ENCODE peak calls at places on chromosomes 6 and 20, in six cellular contexts. S, Q, N, Y, L and A are unnamed samples.

GRCh38 chr6:158242071-158242606 is 70.1 kb upstream of the TULP4 start:
- DNase-seq in Q (no peak), N (no peak), Y (no peak), S (no peak), L (no peak), A (no peak)

GRCh38 chr20:45365444-45365970 is 2.6 kb downstream of the SYS1 start:
- DNase-seq in Y (no peak), L (no peak), N (no peak), S (no peak), Q (no peak), A (no peak)

GRCh38 chr6:24009319-24009718 is 116.7 kb upstream of the NRSN1 start:
- DNase-seq in L (no peak), N (no peak), Y (no peak), S (peak), Q (no peak), A (peak)

GRCh38 chr6:169800668-169801395 is 49.4 kb downstream of the ERMARD start:
- DNase-seq in N (peak), L (no peak), Y (peak), S (no peak), Q (peak), A (peak)

GRCh38 chr6:144264270-144265060 is 20.7 kb upstream of the UTRN start:
- DNase-seq in S (no peak), N (peak), L (peak), Q (peak), Y (no peak), A (peak)

GRCh38 chr6:170150590-170150945 is 140.3 kb downstream of the DLL1 start:
- DNase-seq in L (no peak), Y (no peak), S (no peak), N (no peak), Q (no peak), A (peak)

GRCh38 chr6:125868252-125868651 is 77.5 kb downstream of the NCOA7 start:
- DNase-seq in Y (no peak), L (no peak), S (no peak), Q (no peak), N (no peak), A (no peak)

GRCh38 chr6:119443993-119444641 is 94.6 kb upstream of the MAN1A1 start:
- DNase-seq in S (no peak), Q (peak), N (peak), Y (no peak), L (no peak), A (no peak)

GRCh38 chr6:11085758-11086435 is 7.7 kb upstream of the SMIM13 start:
- DNase-seq in Y (no peak), L (no peak), S (no peak), N (peak), Q (peak), A (peak)

GRCh38 chr6:144377586-144377985 is 92.5 kb downstream of the UTRN start:
- DNase-seq in L (no peak), N (peak), Y (no peak), Q (peak), S (no peak), A (no peak)

GRCh38 chr20:48829940-48830339 is 2.1 kb upstream of the PREX1 start:
- DNase-seq in N (no peak), L (no peak), S (no peak), Q (no peak), Y (no peak), A (no peak)

GRCh38 chr20:44089987-44090674 is 96.9 kb downstream of the JPH2 start:
- DNase-seq in Y (no peak), S (no peak), L (no peak), N (peak), Q (peak), A (peak)

GRCh38 chr20:4011226-4011975 is 4.0 kb downstream of the RNF24 start:
- DNase-seq in Y (no peak), S (no peak), N (peak), Q (peak), L (no peak), A (no peak)

GRCh38 chr6:18154507-18155272 is at the start of gene TPMT:
- DNase-seq in N (no peak), L (no peak), S (no peak), Q (no peak), Y (peak), A (no peak)

GRCh38 chr6:64217721-64218603 is 582.4 kb downstream of the PHF3 start:
- DNase-seq in S (no peak), Y (no peak), N (peak), L (no peak), Q (peak), A (peak)

GRCh38 chr6:5814116-5814515 is 192.6 kb downstream of the NRN1 start:
- DNase-seq in S (no peak), Q (no peak), L (no peak), Y (no peak), N (no peak), A (no peak)

GRCh38 chr6:109701774-109702173 is 10.7 kb downstream of the FIG4 start:
- DNase-seq in Q (no peak), Y (no peak), S (no peak), N (no peak), L (no peak), A (no peak)

GRCh38 chr6:124963416-124964083 is 1.3 kb downstream of the RNF217 start:
- DNase-seq in Q (peak), Y (no peak), N (peak), S (no peak), L (peak), A (peak)

GRCh38 chr6:24883618-24884017 is 52.1 kb downstream of the RIPOR2 start:
- DNase-seq in N (peak), S (no peak), Y (no peak), L (no peak), Q (peak), A (no peak)

GRCh38 chr6:96142142-96142541 is 126.4 kb downstream of the FUT9 start:
- DNase-seq in N (no peak), L (no peak), S (no peak), Q (no peak), Y (no peak), A (no peak)

GRCh38 chr6:121666809-121667208 is 231.4 kb downstream of the GJA1 start:
- DNase-seq in L (peak), N (peak), S (no peak), Q (peak), Y (no peak), A (peak)

GRCh38 chr6:148964467-148964866 is 217.6 kb downstream of the UST start:
- DNase-seq in Q (no peak), L (no peak), S (no peak), N (no peak), Y (no peak), A (no peak)

GRCh38 chr6:148967546-148967945 is 220.7 kb downstream of the UST start:
- DNase-seq in S (no peak), N (no peak), Q (no peak), Y (no peak), L (no peak), A (no peak)

GRCh38 chr6:148967128-148967527 is 220.3 kb downstream of the UST start:
- DNase-seq in Y (no peak), L (no peak), S (no peak), N (no peak), Q (no peak), A (no peak)

GRCh38 chr6:148963738-148964137 is 216.9 kb downstream of the UST start:
- DNase-seq in N (no peak), L (no peak), Y (no peak), S (no peak), Q (no peak), A (no peak)

DNA sequence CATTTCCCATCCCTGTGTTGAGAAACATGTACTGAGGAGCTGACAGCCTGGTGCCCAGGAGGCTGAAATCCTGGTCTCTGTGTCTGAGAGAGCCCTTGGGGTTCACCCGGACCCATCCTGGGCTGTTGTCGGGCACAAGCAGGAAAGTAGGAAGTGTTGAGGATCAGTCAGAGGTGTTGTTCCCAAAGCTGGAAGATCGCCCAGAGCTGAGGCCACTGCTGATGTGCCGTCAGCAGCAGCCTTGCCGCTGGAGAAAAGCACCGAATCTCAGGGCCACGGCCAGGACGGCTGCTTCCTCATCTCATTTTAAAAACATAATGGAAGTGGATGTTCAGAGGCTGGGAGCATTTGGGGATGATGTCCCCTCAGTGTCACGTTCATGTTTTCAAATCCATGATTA is 218.5 kb downstream of the UST start:
- DNase-seq in S (no peak), L (no peak), N (no peak), Q (no peak), Y (no peak), A (no peak)
- H2BK5ac ChIP-seq in S (no peak), L (no peak), N (no peak), Q (no peak), Y (peak), A (no peak)

GRCh38 chr20:35263609-35264223 is 14.2 kb downstream of the MMP24OS start:
- DNase-seq in Y (no peak), L (no peak), Q (no peak), N (no peak), S (no peak), A (no peak)
- H3K4me3 ChIP-seq in Y (peak), L (no peak), Q (no peak), N (no peak), S (no peak), A (no peak)

GRCh38 chr6:81818778-81819491 is 66.5 kb upstream of the TENT5A start:
- DNase-seq in Y (no peak), N (no peak), L (no peak), S (no peak), Q (no peak), A (no peak)

GRCh38 chr6:81819767-81820166 is 67.3 kb upstream of the TENT5A start:
- DNase-seq in Y (no peak), S (no peak), L (no peak), N (no peak), Q (no peak), A (no peak)

GRCh38 chr6:81816387-81816786 is 63.9 kb upstream of the TENT5A start:
- DNase-seq in L (no peak), Q (no peak), N (peak), S (no peak), Y (no peak), A (no peak)

GRCh38 chr6:81812416-81812815 is 59.9 kb upstream of the TENT5A start:
- DNase-seq in S (no peak), N (no peak), L (no peak), Q (no peak), Y (no peak), A (no peak)

GRCh38 chr6:81814365-81815109 is 62.1 kb upstream of the TENT5A start:
- DNase-seq in L (no peak), S (no peak), N (peak), Y (no peak), Q (peak), A (no peak)
- H2BK5ac ChIP-seq in L (no peak), S (no peak), N (no peak), Y (no peak), Q (no peak), A (no peak)

DNA sequence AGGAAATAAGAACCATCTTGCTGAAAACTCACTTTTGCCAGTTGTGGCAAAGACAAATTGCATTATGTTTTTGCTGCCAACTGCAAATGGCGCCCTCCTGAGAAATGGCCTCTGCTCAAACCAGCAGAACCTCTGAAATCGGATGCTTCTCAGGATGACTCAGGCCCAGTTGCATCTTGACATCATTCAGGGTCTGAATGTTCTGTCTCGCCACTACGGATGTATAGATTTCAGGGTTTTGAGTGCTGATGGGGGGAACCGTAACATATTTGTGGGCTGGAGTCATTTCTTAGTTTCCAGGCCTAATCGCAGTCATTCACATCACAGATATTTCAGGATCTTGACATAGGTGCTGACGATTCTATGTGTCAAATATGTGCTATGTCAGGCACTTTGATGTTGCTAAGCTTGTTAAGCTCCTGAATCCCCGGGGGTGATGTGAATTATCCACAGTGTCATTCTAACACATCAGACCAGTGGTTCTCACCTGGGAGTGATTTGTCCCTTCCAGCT is 207.1 kb downstream of the NFATC2 start:
- DNase-seq in L (peak), N (peak), S (no peak), Y (no peak), Q (peak), A (peak)
- H3K4me3 ChIP-seq in L (no peak), N (no peak), S (no peak), Y (no peak), Q (no peak), A (no peak)

GRCh38 chr6:27133281-27134227 is 113.9 kb upstream of the PRSS16 start:
- DNase-seq in N (peak), Y (peak), S (no peak), Q (peak), L (peak), A (peak)
- H2BK5ac ChIP-seq in N (no peak), Y (peak), S (no peak), Q (peak), L (peak), A (peak)